ENCODE peak calls at places on chromosomes 12 and 14, in four cellular contexts. One of them, this sample, is unnamed.

GRCh38 chr12:26648584-26648983 is 184.4 kb downstream of the ITPR2 start:
- DNase-seq in fibroblast of mammary gland: peak; percentile 83
- DNase-seq in AG10803: peak; percentile 92
- DNase-seq in natural killer cell: no peak
- DNase-seq in this sample: no peak

GRCh38 chr14:73567951-73568885 is 795 bp upstream of the ACOT2 start:
- DNase-seq in fibroblast of mammary gland: peak; percentile 61
- DNase-seq in AG10803: peak; percentile 33
- DNase-seq in natural killer cell: no peak
- DNase-seq in this sample: no peak

GRCh38 chr12:28369483-28369882 is 179.2 kb downstream of the CCDC91 start:
- DNase-seq in fibroblast of mammary gland: no peak
- DNase-seq in AG10803: no peak
- DNase-seq in natural killer cell: no peak
- DNase-seq in this sample: no peak

GRCh38 chr12:130339946-130340345 is 2.3 kb downstream of the PIWIL1 start:
- DNase-seq in fibroblast of mammary gland: no peak
- DNase-seq in AG10803: no peak
- DNase-seq in natural killer cell: no peak
- DNase-seq in this sample: no peak

GRCh38 chr12:62103736-62104135 is 156.5 kb upstream of the USP15 start:
- DNase-seq in fibroblast of mammary gland: no peak
- DNase-seq in AG10803: no peak
- DNase-seq in natural killer cell: no peak
- DNase-seq in this sample: no peak

GRCh38 chr12:82174383-82174782 is 183.8 kb downstream of the CCDC59 start:
- DNase-seq in fibroblast of mammary gland: no peak
- DNase-seq in AG10803: no peak
- DNase-seq in natural killer cell: no peak
- DNase-seq in this sample: no peak

GRCh38 chr14:100081997-100082625 is 16.9 kb downstream of the EVL start:
- DNase-seq in fibroblast of mammary gland: no peak
- DNase-seq in AG10803: no peak
- DNase-seq in natural killer cell: no peak
- DNase-seq in this sample: no peak

GRCh38 chr14:97329701-97330100 is 532.5 kb downstream of the VRK1 start:
- DNase-seq in fibroblast of mammary gland: no peak
- DNase-seq in AG10803: peak; percentile 0
- DNase-seq in natural killer cell: no peak
- DNase-seq in this sample: no peak

GRCh38 chr14:78286210-78286609 is 116.0 kb downstream of the NRXN3 start:
- DNase-seq in fibroblast of mammary gland: no peak
- DNase-seq in AG10803: no peak
- DNase-seq in natural killer cell: no peak
- DNase-seq in this sample: no peak

DNA sequence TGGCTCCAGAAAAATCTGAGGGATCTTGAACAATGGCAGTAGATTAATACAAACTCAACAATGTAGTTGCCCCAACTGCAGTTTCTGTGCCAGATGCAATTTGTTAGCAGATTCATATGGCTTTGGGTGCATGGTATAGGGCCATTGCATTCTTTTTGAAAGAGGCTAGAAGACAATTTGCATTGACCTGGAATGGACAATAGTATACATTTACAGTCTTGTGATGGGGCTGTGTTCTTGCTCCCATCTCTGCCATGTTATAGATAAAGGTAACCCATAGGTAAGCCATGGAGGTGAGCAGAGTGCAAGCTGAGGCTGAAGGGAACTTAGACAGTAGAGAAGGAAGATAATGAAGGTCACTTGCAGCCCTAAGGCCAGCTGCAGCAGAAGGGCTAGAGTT is 50.1 kb upstream of the DIO3 start:
- DNase-seq in fibroblast of mammary gland: no peak
- DNase-seq in AG10803: no peak
- DNase-seq in natural killer cell: no peak
- DNase-seq in this sample: no peak
- TF ChIP-seq CTCF in fibroblast of mammary gland: no peak
- TF ChIP-seq CTCF in AG10803: no peak
- TF ChIP-seq CTCF in natural killer cell: no peak
- TF ChIP-seq CTCF in this sample: no peak

GRCh38 chr12:14396071-14396470 is 30.6 kb downstream of the ATF7IP start:
- DNase-seq in fibroblast of mammary gland: no peak
- DNase-seq in AG10803: no peak
- DNase-seq in natural killer cell: no peak
- DNase-seq in this sample: no peak

GRCh38 chr12:14394317-14395058 is 29.0 kb downstream of the ATF7IP start:
- DNase-seq in fibroblast of mammary gland: peak; percentile 75
- DNase-seq in AG10803: peak; percentile 74
- DNase-seq in natural killer cell: no peak
- DNase-seq in this sample: no peak

GRCh38 chr12:14393736-14394135 is 28.3 kb downstream of the ATF7IP start:
- DNase-seq in fibroblast of mammary gland: peak; percentile 47
- DNase-seq in AG10803: no peak
- DNase-seq in natural killer cell: no peak
- DNase-seq in this sample: no peak

GRCh38 chr12:14390885-14391530 is 25.5 kb downstream of the ATF7IP start:
- DNase-seq in fibroblast of mammary gland: no peak
- DNase-seq in AG10803: no peak
- DNase-seq in natural killer cell: no peak
- DNase-seq in this sample: no peak

DNA sequence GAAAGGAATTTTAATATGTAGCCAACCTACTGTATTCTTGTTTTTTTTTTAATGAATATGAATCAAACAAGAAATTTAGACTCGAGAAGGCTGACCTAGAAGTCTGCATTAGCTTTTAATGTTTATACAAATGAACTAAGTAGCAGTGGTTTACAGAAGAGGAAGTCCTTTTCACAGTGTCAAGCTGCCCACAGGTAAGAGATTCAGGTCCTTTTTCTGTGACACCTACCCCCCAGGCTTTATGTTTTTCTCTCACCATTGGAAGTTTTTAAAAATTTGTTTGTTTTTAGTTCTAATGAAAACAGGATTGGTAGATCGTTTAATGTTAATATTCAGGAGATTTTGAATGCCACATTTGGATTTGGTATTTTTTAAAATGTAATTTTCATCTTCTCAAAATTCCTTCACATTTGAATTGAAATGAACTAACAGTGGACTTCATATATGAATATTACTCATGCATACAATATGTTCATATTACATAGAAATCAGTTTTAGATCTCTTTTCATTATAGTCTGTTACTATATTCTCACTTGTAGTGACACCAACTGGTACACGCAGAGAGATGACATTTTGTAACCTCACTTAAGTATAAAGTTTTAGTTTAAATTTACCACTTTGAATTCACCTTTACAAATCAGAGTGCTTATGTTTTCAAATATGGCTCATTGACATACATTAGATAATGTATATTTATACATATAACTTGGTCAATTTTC is 29.7 kb downstream of the ATF7IP start:
- DNase-seq in fibroblast of mammary gland: no peak
- DNase-seq in AG10803: no peak
- DNase-seq in natural killer cell: no peak
- DNase-seq in this sample: no peak
- TF ChIP-seq CTCF in fibroblast of mammary gland: no peak
- TF ChIP-seq CTCF in AG10803: no peak
- TF ChIP-seq CTCF in natural killer cell: no peak
- TF ChIP-seq CTCF in this sample: no peak

GRCh38 chr12:69676257-69677012 is 22.7 kb downstream of the BEST3 start:
- DNase-seq in fibroblast of mammary gland: no peak
- DNase-seq in AG10803: no peak
- DNase-seq in natural killer cell: no peak
- DNase-seq in this sample: no peak
- TF ChIP-seq CTCF in fibroblast of mammary gland: peak; percentile 17
- TF ChIP-seq CTCF in AG10803: peak; percentile 21
- TF ChIP-seq CTCF in natural killer cell: no peak
- TF ChIP-seq CTCF in this sample: no peak

DNA sequence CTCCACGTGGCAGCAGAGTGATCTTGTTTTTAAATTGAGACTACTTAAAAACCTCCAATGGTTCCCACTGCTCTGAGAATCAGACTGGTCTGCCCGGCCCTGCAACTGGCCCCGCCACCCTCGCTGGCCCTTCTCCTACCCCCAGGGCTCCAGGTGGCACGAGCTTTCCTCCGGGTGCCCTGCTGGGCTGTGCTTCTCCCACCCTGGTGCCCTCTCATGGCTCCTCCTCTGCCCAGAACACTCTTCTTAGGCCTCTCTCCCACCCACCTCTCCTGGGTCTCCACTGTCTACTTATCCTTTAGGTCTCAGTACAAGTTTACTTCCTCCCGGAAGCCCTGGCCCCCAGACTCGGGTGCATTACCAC is 26.5 kb downstream of the CCDC92 start:
- DNase-seq in fibroblast of mammary gland: no peak
- DNase-seq in AG10803: no peak
- DNase-seq in natural killer cell: no peak
- DNase-seq in this sample: no peak
- TF ChIP-seq CTCF in fibroblast of mammary gland: no peak
- TF ChIP-seq CTCF in AG10803: no peak
- TF ChIP-seq CTCF in natural killer cell: no peak
- TF ChIP-seq CTCF in this sample: no peak

GRCh38 chr12:54138219-54138618 is 50.6 kb downstream of the SMUG1 start:
- DNase-seq in fibroblast of mammary gland: no peak
- DNase-seq in AG10803: no peak
- DNase-seq in natural killer cell: no peak
- DNase-seq in this sample: no peak
- TF ChIP-seq CTCF in fibroblast of mammary gland: no peak
- TF ChIP-seq CTCF in AG10803: no peak
- TF ChIP-seq CTCF in natural killer cell: no peak
- TF ChIP-seq CTCF in this sample: no peak

GRCh38 chr12:93125126-93125525 is 196.0 kb upstream of the EEA1 start:
- DNase-seq in fibroblast of mammary gland: peak; percentile 85
- DNase-seq in AG10803: no peak
- DNase-seq in natural killer cell: no peak
- DNase-seq in this sample: no peak
- TF ChIP-seq CTCF in fibroblast of mammary gland: no peak
- TF ChIP-seq CTCF in AG10803: no peak
- TF ChIP-seq CTCF in natural killer cell: no peak
- TF ChIP-seq CTCF in this sample: no peak

GRCh38 chr14:44961730-44962572 is at the start of the genes KLHL28 and TOGARAM1:
- DNase-seq in fibroblast of mammary gland: peak; percentile 100
- DNase-seq in AG10803: peak; percentile 100
- DNase-seq in natural killer cell: peak; percentile 93
- DNase-seq in this sample: peak; percentile 93

GRCh38 chr14:44961151-44961729 is 507 bp downstream of the KLHL28 start:
- DNase-seq in fibroblast of mammary gland: peak; percentile 65
- DNase-seq in AG10803: peak; percentile 70
- DNase-seq in natural killer cell: peak; percentile 30
- DNase-seq in this sample: no peak

GRCh38 chr14:44962573-44963528 is 861 bp downstream of the TOGARAM1 start:
- DNase-seq in fibroblast of mammary gland: peak; percentile 44
- DNase-seq in AG10803: peak; percentile 49
- DNase-seq in natural killer cell: no peak
- DNase-seq in this sample: peak; percentile 71

GRCh38 chr14:44966601-44967336 is 4.8 kb downstream of the TOGARAM1 start:
- DNase-seq in fibroblast of mammary gland: peak; percentile 46
- DNase-seq in AG10803: no peak
- DNase-seq in natural killer cell: no peak
- DNase-seq in this sample: no peak

GRCh38 chr14:44963775-44964380 is 1.9 kb downstream of the TOGARAM1 start:
- DNase-seq in fibroblast of mammary gland: peak; percentile 43
- DNase-seq in AG10803: peak; percentile 31
- DNase-seq in natural killer cell: no peak
- DNase-seq in this sample: no peak
- TF ChIP-seq CTCF in fibroblast of mammary gland: no peak
- TF ChIP-seq CTCF in AG10803: peak; percentile 11
- TF ChIP-seq CTCF in natural killer cell: no peak
- TF ChIP-seq CTCF in this sample: no peak

GRCh38 chr12:29486972-29487371 is 10.5 kb downstream of the OVCH1 start:
- DNase-seq in fibroblast of mammary gland: no peak
- DNase-seq in AG10803: no peak
- DNase-seq in natural killer cell: no peak
- DNase-seq in this sample: no peak
- TF ChIP-seq CTCF in fibroblast of mammary gland: no peak
- TF ChIP-seq CTCF in AG10803: no peak
- TF ChIP-seq CTCF in natural killer cell: no peak
- TF ChIP-seq CTCF in this sample: no peak

DNA sequence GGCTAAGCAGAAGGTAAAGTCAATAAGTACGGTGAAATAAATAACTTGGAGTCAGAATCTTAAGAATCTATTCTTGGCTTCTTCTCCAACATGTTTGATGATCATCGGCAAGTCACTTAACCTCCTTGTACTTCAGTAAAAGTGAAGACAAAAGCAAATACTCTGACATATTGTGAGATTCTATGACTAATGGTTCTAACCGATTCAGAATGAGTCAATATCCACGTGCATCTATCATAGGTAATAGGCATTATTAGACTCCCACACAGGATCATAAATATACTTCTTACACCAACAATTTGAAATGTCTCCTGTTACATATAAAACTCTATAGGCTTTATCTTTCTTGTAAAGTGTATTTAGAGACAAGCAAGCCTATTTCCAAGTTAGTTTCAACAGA is 144.4 kb upstream of the ATXN7L3B start:
- DNase-seq in fibroblast of mammary gland: no peak
- DNase-seq in AG10803: no peak
- DNase-seq in natural killer cell: no peak
- DNase-seq in this sample: no peak
- TF ChIP-seq CTCF in fibroblast of mammary gland: no peak
- TF ChIP-seq CTCF in AG10803: no peak
- TF ChIP-seq CTCF in natural killer cell: no peak
- TF ChIP-seq CTCF in this sample: no peak